ENCODE peak calls at places on chromosomes 6 and 20, in ten cellular contexts. F is omental fat pad; D is NCI-H526; O is ELR; N is iris pigment epithelial cell; T is T-cell; W is activated CD4-positive, alpha-beta T cell treated with anti-CD3 and anti-CD28 coated beads, Interleukin-2, amount 50 U/mL, for 48 hours; G is NCI-H2171 treated with DMSO at 0.1 percent for 48 hours; M is ELF-1; E is left ventricle myocardium inferior. U is an unnamed sample.

GRCh38 chr6:69719602-69720193 is 77.1 kb downstream of the LMBRD1 start:
- DNase-seq in F (no peak), D (peak), O (peak), N (peak), T (no peak), W (no peak), G (peak), M (no peak), E (no peak), U (no peak)

GRCh38 chr20:46883847-46884246 is 10.8 kb upstream of the EYA2 start:
- DNase-seq in F (no peak), D (no peak), O (no peak), N (no peak), T (no peak), W (no peak), G (no peak), M (no peak), E (no peak), U (no peak)

GRCh38 chr6:21395121-21395520 is 198.4 kb upstream of the SOX4 start:
- DNase-seq in F (no peak), D (no peak), O (no peak), N (peak), T (no peak), W (no peak), G (no peak), M (no peak), E (no peak), U (no peak)

GRCh38 chr20:34706912-34707784 is 3.0 kb downstream of the TP53INP2 start:
- DNase-seq in F (no peak), D (no peak), O (no peak), N (no peak), T (no peak), W (no peak), G (no peak), M (no peak), E (no peak), U (no peak)

GRCh38 chr20:50453533-50453932 is 56.6 kb upstream of the PTPN1 start:
- DNase-seq in F (no peak), D (no peak), O (no peak), N (no peak), T (no peak), W (no peak), G (no peak), M (peak), E (no peak), U (no peak)

GRCh38 chr6:105713474-105714118 is 310.7 kb upstream of the PREP start:
- DNase-seq in F (no peak), D (no peak), O (peak), N (no peak), T (no peak), W (no peak), G (peak), M (no peak), E (no peak), U (no peak)

GRCh38 chr20:37407117-37407566 is 61.2 kb downstream of the SRC start:
- DNase-seq in F (no peak), D (no peak), O (peak), N (no peak), T (no peak), W (no peak), G (peak), M (no peak), E (no peak), U (no peak)

GRCh38 chr20:50464026-50464724 is 46.0 kb upstream of the PTPN1 start:
- DNase-seq in F (no peak), D (peak), O (peak), N (peak), T (peak), W (peak), G (peak), M (peak), E (peak), U (peak)

GRCh38 chr20:53735536-53736050 is 142.0 kb upstream of the ZNF217 start:
- DNase-seq in F (no peak), D (peak), O (peak), N (peak), T (no peak), W (no peak), G (peak), M (no peak), E (no peak), U (no peak)

GRCh38 chr6:74366634-74367033 is 670.6 kb downstream of the CD109 start:
- DNase-seq in F (no peak), D (no peak), O (peak), N (peak), T (no peak), W (no peak), G (no peak), M (no peak), E (no peak), U (no peak)

GRCh38 chr6:148565321-148565926 is 181.4 kb upstream of the UST start:
- DNase-seq in F (no peak), D (no peak), O (no peak), N (no peak), T (no peak), W (no peak), G (no peak), M (no peak), E (no peak), U (no peak)

GRCh38 chr6:33116881-33117711 is 41.3 kb downstream of the HLA-DPB1 start:
- DNase-seq in F (no peak), D (peak), O (peak), N (no peak), T (no peak), W (no peak), G (no peak), M (peak), E (no peak), U (peak)

GRCh38 chr20:55252525-55252924 is 752.8 kb downstream of the CBLN4 start:
- DNase-seq in F (no peak), D (no peak), O (no peak), N (no peak), T (no peak), W (no peak), G (no peak), M (no peak), E (no peak), U (no peak)